ENCODE peak calls at places on chromosome 1, in four cellular contexts. One of them, this sample, is unnamed.

GRCh38 chr1:230199034-230199433 is 132.0 kb downstream of the GALNT2 start:
- DNase-seq in HCT116: no peak
- DNase-seq in K562: no peak
- DNase-seq in GM12878: no peak
- DNase-seq in this sample: no peak

GRCh38 chr1:206135248-206135647 is 18.1 kb upstream of the AVPR1B start:
- DNase-seq in HCT116: no peak
- DNase-seq in K562: no peak
- DNase-seq in GM12878: no peak
- DNase-seq in this sample: no peak

GRCh38 chr1:212752256-212752933 is 39.2 kb downstream of the NSL1 start:
- DNase-seq in HCT116: no peak
- DNase-seq in K562: no peak
- DNase-seq in GM12878: peak
- DNase-seq in this sample: no peak

GRCh38 chr1:147496571-147496970 is 44.7 kb upstream of the BCL9 start:
- DNase-seq in HCT116: peak
- DNase-seq in K562: peak
- DNase-seq in GM12878: no peak
- DNase-seq in this sample: no peak

GRCh38 chr1:48743480-48743879 is 33.2 kb downstream of the BEND5 start:
- DNase-seq in HCT116: no peak
- DNase-seq in K562: no peak
- DNase-seq in GM12878: no peak
- DNase-seq in this sample: no peak

GRCh38 chr1:219125342-219125741 is 48.3 kb upstream of the LYPLAL1 start:
- DNase-seq in HCT116: no peak
- DNase-seq in K562: no peak
- DNase-seq in GM12878: no peak
- DNase-seq in this sample: no peak

GRCh38 chr1:105088166-105088565 is 1338.5 kb downstream of the AMY1C start:
- DNase-seq in HCT116: no peak
- DNase-seq in K562: no peak
- DNase-seq in GM12878: no peak
- DNase-seq in this sample: no peak

GRCh38 chr1:246748867-246749266 is 24.7 kb downstream of the SCCPDH start:
- DNase-seq in HCT116: no peak
- DNase-seq in K562: no peak
- DNase-seq in GM12878: no peak
- DNase-seq in this sample: no peak

GRCh38 chr1:6472391-6472790 is 6.4 kb upstream of the TNFRSF25 start:
- DNase-seq in HCT116: no peak
- DNase-seq in K562: peak
- DNase-seq in GM12878: no peak
- DNase-seq in this sample: peak

GRCh38 chr1:185720633-185721272 is 13.4 kb upstream of the HMCN1 start:
- DNase-seq in HCT116: peak
- DNase-seq in K562: no peak
- DNase-seq in GM12878: no peak
- DNase-seq in this sample: no peak

GRCh38 chr1:156704930-156705320 is 458 bp downstream of the CRABP2 start:
- DNase-seq in HCT116: no peak
- DNase-seq in K562: no peak
- DNase-seq in GM12878: no peak
- DNase-seq in this sample: peak

GRCh38 chr1:147243228-147243685 is 773 bp downstream of the CHD1L start:
- DNase-seq in HCT116: no peak
- DNase-seq in K562: no peak
- DNase-seq in GM12878: no peak
- DNase-seq in this sample: no peak

GRCh38 chr1:208939545-208940085 is 643.9 kb upstream of the CAMK1G start:
- DNase-seq in HCT116: no peak
- DNase-seq in K562: no peak
- DNase-seq in GM12878: no peak
- DNase-seq in this sample: no peak

GRCh38 chr1:125085720-125086591 is 3901.2 kb downstream of the SRGAP2C start:
- DNase-seq in HCT116: no peak
- DNase-seq in K562: no peak
- DNase-seq in GM12878: no peak
- DNase-seq in this sample: no peak

GRCh38 chr1:143643148-143643885 is 328.5 kb downstream of the FAM72C start:
- DNase-seq in HCT116: no peak
- DNase-seq in K562: no peak
- DNase-seq in GM12878: no peak
- DNase-seq in this sample: no peak

GRCh38 chr1:168164771-168165170 is 14.0 kb upstream of the TIPRL start:
- DNase-seq in HCT116: no peak
- DNase-seq in K562: no peak
- DNase-seq in GM12878: no peak
- DNase-seq in this sample: no peak

GRCh38 chr1:214514032-214514818 is 37.2 kb downstream of the PTPN14 start:
- DNase-seq in HCT116: no peak
- DNase-seq in K562: no peak
- DNase-seq in GM12878: no peak
- DNase-seq in this sample: no peak

GRCh38 chr1:71039666-71040262 is 7.9 kb downstream of the PTGER3 start:
- DNase-seq in HCT116: no peak
- DNase-seq in K562: no peak
- DNase-seq in GM12878: no peak
- DNase-seq in this sample: no peak

GRCh38 chr1:12405325-12406217 is 175.7 kb downstream of the VPS13D start:
- DNase-seq in HCT116: no peak
- DNase-seq in K562: peak
- DNase-seq in GM12878: no peak
- DNase-seq in this sample: no peak

GRCh38 chr1:233406994-233407631 is 79.6 kb downstream of the MAP3K21 start:
- DNase-seq in HCT116: no peak
- DNase-seq in K562: no peak
- DNase-seq in GM12878: peak
- DNase-seq in this sample: no peak

GRCh38 chr1:46198026-46198826 is at the start of gene POMGNT1:
- DNase-seq in HCT116: no peak
- DNase-seq in K562: peak
- DNase-seq in GM12878: no peak
- DNase-seq in this sample: peak

GRCh38 chr1:25487628-25488027 is 55.8 kb upstream of the LDLRAP1 start:
- DNase-seq in HCT116: no peak
- DNase-seq in K562: peak
- DNase-seq in GM12878: no peak
- DNase-seq in this sample: no peak
- TF ChIP-seq EGR1 in HCT116: no peak
- TF ChIP-seq EGR1 in K562: no peak
- TF ChIP-seq EGR1 in GM12878: no peak
- TF ChIP-seq EGR1 in this sample: no peak

DNA sequence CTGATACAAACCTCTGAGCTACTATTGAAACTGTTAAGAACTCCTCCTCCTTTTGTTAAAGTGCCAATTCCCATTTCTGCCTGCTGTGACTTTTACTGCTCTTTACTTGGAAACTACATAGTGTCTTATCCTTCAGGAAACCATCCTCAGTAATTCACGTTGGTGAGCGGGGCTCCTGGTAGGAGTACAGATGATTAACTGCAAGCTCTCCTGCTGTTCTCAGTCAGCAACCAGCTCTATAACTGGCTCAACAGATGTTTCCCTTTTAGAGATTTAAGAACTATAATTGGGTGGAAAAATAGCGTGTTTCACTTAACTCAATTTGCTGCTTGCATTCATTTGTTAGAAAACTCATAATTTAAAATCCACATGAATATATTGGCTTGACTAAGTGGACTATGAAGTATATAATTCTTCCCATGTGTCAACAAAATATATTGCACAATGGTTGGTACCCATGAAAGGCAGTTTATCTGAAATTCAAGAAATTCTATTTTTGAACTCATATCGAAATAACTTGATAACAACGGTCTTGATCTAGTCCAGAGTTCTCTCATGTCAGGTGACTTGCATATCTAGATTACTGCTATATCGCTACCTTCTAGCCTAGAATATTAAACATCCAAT is 574.0 kb downstream of the KCNT2 start:
- DNase-seq in HCT116: no peak
- DNase-seq in K562: no peak
- DNase-seq in GM12878: no peak
- DNase-seq in this sample: no peak
- TF ChIP-seq EGR1 in HCT116: no peak
- TF ChIP-seq EGR1 in K562: no peak
- TF ChIP-seq EGR1 in GM12878: no peak
- TF ChIP-seq EGR1 in this sample: no peak

GRCh38 chr1:162166934-162167615 is 97.6 kb downstream of the NOS1AP start:
- DNase-seq in HCT116: no peak
- DNase-seq in K562: no peak
- DNase-seq in GM12878: no peak
- DNase-seq in this sample: no peak
- TF ChIP-seq EGR1 in HCT116: no peak
- TF ChIP-seq EGR1 in K562: no peak
- TF ChIP-seq EGR1 in GM12878: no peak
- TF ChIP-seq EGR1 in this sample: no peak

DNA sequence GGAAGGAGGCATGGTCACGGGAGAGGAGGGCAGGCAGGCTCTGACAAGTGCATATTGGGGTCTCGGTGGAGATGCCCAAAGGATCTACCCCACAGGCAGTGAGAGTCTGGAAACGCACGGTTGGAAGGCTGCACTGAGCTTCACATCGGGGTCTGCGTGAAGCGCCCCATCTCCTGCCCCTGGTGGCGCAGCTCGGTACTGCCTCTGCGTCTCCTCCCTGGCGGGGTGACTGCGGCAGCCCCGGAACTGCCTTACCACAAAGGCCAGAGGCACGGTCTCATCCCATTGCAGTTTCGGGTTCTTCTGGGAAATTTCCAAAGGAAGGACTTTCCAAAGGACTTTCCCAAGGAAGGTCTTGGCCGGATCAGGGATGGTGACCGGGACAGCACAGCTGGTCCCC is 69.2 kb upstream of the AJAP1 start:
- DNase-seq in HCT116: no peak
- DNase-seq in K562: peak
- DNase-seq in GM12878: no peak
- DNase-seq in this sample: no peak
- TF ChIP-seq EGR1 in HCT116: no peak
- TF ChIP-seq EGR1 in K562: no peak
- TF ChIP-seq EGR1 in GM12878: no peak
- TF ChIP-seq EGR1 in this sample: no peak

GRCh38 chr1:4627353-4627752 is 27.1 kb upstream of the AJAP1 start:
- DNase-seq in HCT116: no peak
- DNase-seq in K562: no peak
- DNase-seq in GM12878: no peak
- DNase-seq in this sample: no peak

GRCh38 chr1:4626560-4627319 is 27.7 kb upstream of the AJAP1 start:
- DNase-seq in HCT116: no peak
- DNase-seq in K562: no peak
- DNase-seq in GM12878: no peak
- DNase-seq in this sample: no peak

GRCh38 chr1:4624141-4624715 is 30.2 kb upstream of the AJAP1 start:
- DNase-seq in HCT116: no peak
- DNase-seq in K562: no peak
- DNase-seq in GM12878: no peak
- DNase-seq in this sample: no peak

GRCh38 chr1:4624801-4625200 is 29.6 kb upstream of the AJAP1 start:
- DNase-seq in HCT116: no peak
- DNase-seq in K562: no peak
- DNase-seq in GM12878: no peak
- DNase-seq in this sample: no peak

GRCh38 chr1:4626061-4626460 is 28.3 kb upstream of the AJAP1 start:
- DNase-seq in HCT116: no peak
- DNase-seq in K562: no peak
- DNase-seq in GM12878: no peak
- DNase-seq in this sample: no peak
- TF ChIP-seq EGR1 in HCT116: no peak
- TF ChIP-seq EGR1 in K562: no peak
- TF ChIP-seq EGR1 in GM12878: no peak
- TF ChIP-seq EGR1 in this sample: no peak

This sample was measured in H1.